ENCODE peak calls at places on chromosomes 3 and 15, in four cellular contexts. V, R, G and K are unnamed samples.

GRCh38 chr3:179811321-179812095 is 158.7 kb downstream of the USP13 start:
- DNase-seq in V (peak), R (peak), G (peak), K (peak)

GRCh38 chr15:59138243-59138642 is 33.3 kb downstream of the CCNB2 start:
- DNase-seq in V (peak), R (peak), G (peak), K (peak)

GRCh38 chr3:14467723-14468620 is 65.6 kb downstream of the SLC6A6 start:
- DNase-seq in V (peak), R (peak), G (peak), K (peak)

GRCh38 chr3:160576621-160577020 is 11.2 kb upstream of the KPNA4 start:
- DNase-seq in V (no peak), R (no peak), G (no peak), K (no peak)

GRCh38 chr15:41483115-41483514 is 10.6 kb upstream of the ITPKA start:
- DNase-seq in V (no peak), R (no peak), G (no peak), K (no peak)

GRCh38 chr3:108698461-108698860 is 58.7 kb downstream of the RETNLB start:
- DNase-seq in V (no peak), R (no peak), G (no peak), K (no peak)

GRCh38 chr3:126540342-126540849 is 16.4 kb downstream of the CHST13 start:
- DNase-seq in V (no peak), R (peak), G (no peak), K (no peak)

GRCh38 chr3:43787330-43787729 is 96.6 kb downstream of the ABHD5 start:
- DNase-seq in V (no peak), R (no peak), G (no peak), K (no peak)

GRCh38 chr3:58452176-58452575 is 18.5 kb upstream of the PDHB start:
- DNase-seq in V (peak), R (no peak), G (no peak), K (no peak)

GRCh38 chr3:9810357-9810726 is 280 bp downstream of the TTLL3 start:
- DNase-seq in V (no peak), R (no peak), G (no peak), K (peak)

GRCh38 chr3:194158942-194159439 is 23.0 kb downstream of the HES1 start:
- DNase-seq in V (peak), R (no peak), G (no peak), K (no peak)

GRCh38 chr3:42036483-42036823 is 54.7 kb upstream of the TRAK1 start:
- DNase-seq in V (peak), R (peak), G (no peak), K (no peak)

GRCh38 chr15:67906382-67906781 is 66.5 kb upstream of the RNU6-1 start:
- DNase-seq in V (peak), R (peak), G (no peak), K (no peak)
- TF ChIP-seq CTCF in V (peak), R (peak), G (peak), K (no peak)

DNA sequence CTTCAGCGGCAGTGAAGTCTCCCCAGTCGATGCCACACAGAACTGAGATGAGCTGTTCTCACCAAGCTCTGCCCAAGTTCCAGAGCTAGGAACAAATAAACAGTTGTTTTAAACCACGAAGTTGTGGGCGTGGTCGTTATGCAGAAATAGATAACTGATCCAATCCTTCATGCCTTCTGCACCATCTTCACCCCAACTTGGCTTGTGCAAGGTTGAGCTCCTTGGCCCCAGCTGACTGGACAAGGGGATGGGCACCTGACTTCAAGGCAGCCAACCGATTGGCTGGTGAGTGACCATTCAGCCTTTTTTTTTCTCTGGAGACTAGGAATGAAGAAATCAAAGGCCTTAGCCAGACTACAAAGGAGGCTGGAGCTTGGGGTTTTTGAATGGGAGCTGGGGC is 23.9 kb downstream of the LINGO1 start:
- DNase-seq in V (no peak), R (peak), G (peak), K (no peak)
- TF ChIP-seq RNF2 in V (no peak), R (no peak), G (no peak), K (no peak)

DNA sequence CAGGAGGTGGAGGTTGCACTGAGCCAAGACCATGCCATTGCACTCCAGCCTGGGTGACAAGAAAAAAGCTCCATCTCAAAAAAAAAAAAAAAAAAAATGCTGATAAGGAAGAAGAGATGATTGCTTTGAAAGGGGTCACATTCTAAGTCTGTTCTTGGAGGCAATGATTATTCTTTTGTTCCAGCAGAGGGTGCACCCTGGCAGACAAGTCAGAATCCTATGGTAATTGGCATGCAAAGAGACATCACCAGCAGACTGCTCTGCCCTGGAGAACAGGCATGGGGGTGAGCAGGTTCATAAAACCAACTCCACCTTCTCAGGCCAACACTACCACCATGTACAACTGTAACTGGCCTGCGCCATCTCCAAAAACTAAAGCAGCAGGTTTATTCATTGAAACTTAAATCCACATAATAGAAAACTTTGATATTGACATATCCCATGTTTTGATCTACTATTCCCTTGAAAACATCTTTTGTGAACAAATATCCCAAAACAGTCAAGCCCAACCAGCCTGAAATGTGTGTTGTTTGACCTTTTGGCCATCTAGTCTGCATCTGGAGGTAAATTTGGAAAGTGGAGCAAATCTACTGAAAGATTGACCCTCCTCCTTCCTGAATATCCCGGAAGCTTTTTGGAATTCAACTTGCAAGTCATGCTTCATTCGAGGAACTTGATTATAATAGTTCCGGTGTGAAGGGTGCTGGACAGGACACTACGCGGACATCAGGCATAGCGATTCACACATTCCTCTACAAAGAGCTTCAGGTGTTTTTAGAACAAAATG is 100.3 kb downstream of the MECOM start:
- DNase-seq in V (no peak), R (peak), G (no peak), K (no peak)
- TF ChIP-seq CTCF in V (no peak), R (no peak), G (no peak), K (no peak)

DNA sequence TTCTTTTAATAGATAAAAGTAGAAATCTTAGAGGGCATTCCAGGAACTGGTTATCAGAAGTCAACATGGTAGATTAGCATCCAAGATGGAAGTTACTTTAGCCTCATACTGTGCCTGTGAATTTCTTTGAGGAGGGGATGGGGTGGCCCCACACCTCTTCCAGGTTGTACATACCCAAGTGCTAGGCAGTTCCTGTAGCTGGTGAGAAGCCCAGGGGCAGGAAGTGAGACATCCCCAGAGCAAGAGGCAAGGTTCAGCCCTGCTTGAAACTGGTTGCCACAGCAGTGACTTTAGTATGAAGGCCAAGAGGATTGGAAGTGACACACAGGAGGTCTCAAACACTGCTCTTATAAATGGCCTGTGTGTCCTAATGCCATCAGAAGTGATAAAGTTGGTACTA is 11.9 kb downstream of the GTPBP8 start:
- DNase-seq in V (no peak), R (no peak), G (no peak), K (no peak)
- TF ChIP-seq RNF2 in V (no peak), R (no peak), G (no peak), K (no peak)

DNA sequence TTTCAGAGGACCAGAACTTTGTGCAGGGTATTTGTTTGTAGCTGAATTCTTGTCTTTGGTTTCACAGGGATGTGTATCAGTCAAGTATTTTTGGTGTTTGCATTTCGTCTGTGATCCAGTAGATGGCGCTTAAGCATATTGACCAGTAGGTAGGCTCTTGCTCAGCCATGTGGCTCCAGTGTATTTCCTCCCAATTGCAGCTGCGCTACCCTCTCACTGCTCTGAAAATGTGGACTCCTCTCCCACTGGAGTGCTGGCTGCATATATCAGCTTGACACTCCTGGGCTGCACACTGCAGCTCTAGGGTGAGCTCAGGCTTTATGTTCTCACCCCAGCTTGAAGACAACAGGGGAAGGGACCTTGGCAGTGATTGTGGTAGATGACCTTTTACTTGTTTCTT is 1264.3 kb upstream of the ALCAM start:
- DNase-seq in V (peak), R (peak), G (no peak), K (no peak)
- TF ChIP-seq CTCF in V (peak), R (peak), G (peak), K (peak)

DNA sequence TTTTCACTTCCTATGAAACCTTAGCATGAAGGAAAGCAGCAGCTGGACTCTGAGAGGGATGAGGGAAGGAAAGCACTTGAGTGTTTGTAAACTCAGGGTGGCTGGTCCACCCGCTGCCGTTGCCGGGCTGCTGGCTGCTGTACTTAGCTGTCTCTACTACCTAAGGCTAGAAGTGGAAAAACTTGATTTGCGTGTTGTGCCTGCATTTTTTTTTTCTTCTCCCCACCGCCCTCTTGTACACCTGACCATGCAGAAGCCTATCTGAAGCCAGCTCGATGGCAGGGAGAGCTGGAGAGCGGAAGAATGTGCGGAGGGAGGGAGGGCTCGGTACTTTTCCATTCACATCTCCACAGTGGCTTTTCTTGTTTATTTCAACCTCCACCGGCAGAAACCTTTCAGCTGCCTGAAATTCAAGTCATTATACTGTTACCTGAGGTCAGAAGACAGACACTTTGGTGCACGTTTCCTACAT is 4.8 kb upstream of the BCL6 start:
- DNase-seq in V (peak), R (peak), G (no peak), K (peak)
- TF ChIP-seq RNF2 in V (no peak), R (no peak), G (no peak), K (no peak)

DNA sequence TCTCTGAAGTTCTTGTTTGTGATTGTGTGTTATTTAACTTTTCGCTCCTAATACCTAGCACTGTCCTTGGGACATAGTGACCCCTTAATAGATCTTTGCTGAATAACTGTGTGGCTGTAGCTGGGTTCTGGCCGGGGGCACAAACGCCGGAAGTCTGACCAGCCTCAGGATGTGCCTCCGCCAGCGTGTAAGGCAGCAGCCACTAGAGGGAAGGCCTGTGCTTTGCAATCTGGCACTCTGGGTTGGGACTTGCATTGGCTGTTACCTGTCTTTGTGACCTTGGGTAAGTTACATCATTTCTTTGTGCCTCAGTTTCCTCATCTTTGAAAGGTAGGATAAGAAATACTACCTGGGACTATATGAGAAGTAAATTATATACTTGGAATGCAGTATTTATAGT is 158.7 kb downstream of the GHSR start:
- DNase-seq in V (no peak), R (peak), G (no peak), K (no peak)
- TF ChIP-seq CTCF in V (peak), R (no peak), G (peak), K (peak)

DNA sequence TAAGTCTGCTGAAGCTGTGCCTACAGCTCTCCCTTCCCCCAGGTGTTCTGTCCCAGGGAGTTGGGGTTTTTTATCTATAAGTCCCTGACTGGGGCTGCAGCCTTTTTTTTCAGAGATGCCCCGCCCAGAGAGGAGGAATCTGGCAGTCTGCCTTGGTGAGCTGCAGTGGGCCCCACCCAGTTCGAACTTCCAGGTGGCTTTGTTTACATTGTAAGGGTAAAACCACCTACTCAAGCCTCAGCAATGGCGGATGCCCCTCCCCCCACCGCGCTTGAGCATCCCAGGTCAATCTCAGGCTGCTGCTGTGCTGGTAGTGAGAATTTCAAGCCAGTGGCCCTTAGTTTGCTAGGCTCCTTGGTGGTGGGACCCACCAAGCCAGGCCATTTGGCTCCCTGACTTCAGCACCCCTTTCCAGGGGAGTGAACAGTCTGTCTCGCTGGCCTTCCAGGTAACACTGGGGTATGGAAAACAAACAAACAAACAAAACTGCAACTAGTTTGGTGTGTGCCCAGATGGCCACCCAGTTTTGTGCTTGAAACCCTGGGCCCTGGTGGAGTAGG is 189.4 kb downstream of the MFSD1 start:
- DNase-seq in V (no peak), R (no peak), G (no peak), K (peak)
- TF ChIP-seq RNF2 in V (no peak), R (no peak), G (no peak), K (no peak)

GRCh38 chr3:165256554-165256953 is 60.4 kb upstream of the SLITRK3 start:
- DNase-seq in V (no peak), R (peak), G (no peak), K (no peak)

GRCh38 chr3:165259518-165260193 is 63.5 kb upstream of the SLITRK3 start:
- DNase-seq in V (no peak), R (peak), G (no peak), K (no peak)

GRCh38 chr3:165254812-165255211 is 58.6 kb upstream of the SLITRK3 start:
- DNase-seq in V (peak), R (peak), G (no peak), K (no peak)
- TF ChIP-seq CTCF in V (peak), R (peak), G (no peak), K (peak)

DNA sequence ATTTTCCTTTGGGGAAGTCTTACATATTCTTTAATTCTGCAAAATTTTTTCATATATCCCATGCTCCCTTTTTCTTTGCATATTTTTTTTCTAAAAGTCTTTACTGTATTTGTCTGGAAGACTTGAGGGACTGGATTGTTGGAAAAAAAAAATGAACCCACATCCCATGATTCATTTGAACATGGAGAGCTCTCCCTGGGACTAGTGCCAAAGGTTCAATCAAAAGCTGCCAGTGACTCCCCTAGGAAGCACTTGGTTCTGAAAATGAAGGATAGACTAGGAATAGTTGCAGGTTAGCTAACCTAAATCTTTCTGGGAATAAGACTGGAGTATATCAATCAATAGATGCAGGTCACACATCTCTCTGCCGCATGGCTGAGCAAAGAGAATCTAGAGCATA is 16.4 kb upstream of the BNC1 start:
- DNase-seq in V (no peak), R (no peak), G (no peak), K (no peak)
- TF ChIP-seq RNF2 in V (no peak), R (no peak), G (no peak), K (no peak)